ENCODE peak calls at places on chromosomes 11 and 22, in nine cellular contexts. S is NCI-H748 treated with DMSO at 0.1 percent for 48 hours; G is dermis microvascular lymphatic vessel endothelial cell; V is AG04450; Y is activated CD4-positive, alpha-beta T cell treated with anti-CD3 and anti-CD28 coated beads, Interleukin-2, amount 10 ng/mL, durations not matched to agents 7 days and 5 days; M is H1; U is NB4; R is CD4-positive, alpha-beta memory T cell; C is GM04503. H is an unnamed sample.

GRCh38 chr11:68002575-68002942 is 1.3 kb downstream of the UNC93B1 start:
- DNase-seq in S (no peak), G (no peak), V (no peak), Y (no peak), M (no peak), U (peak; percentile 67), R (no peak), C (no peak), H (no peak)

GRCh38 chr11:86524603-86525352 is 147.6 kb downstream of the ME3 start:
- DNase-seq in S (no peak), G (no peak), V (no peak), Y (no peak), M (no peak), U (no peak), R (no peak), C (peak; percentile 31), H (no peak)

GRCh38 chr22:44392446-44392921 is 79.7 kb upstream of the SHISAL1 start:
- DNase-seq in S (no peak), G (no peak), V (no peak), Y (no peak), M (peak; percentile 38), U (no peak), R (no peak), C (no peak), H (no peak)

GRCh38 chr11:34632105-34632780 is 11.3 kb downstream of the EHF start:
- DNase-seq in S (peak; percentile 93), G (no peak), V (no peak), Y (no peak), M (no peak), U (no peak), R (no peak), C (no peak), H (no peak)

GRCh38 chr11:15967166-15967565 is 389.2 kb downstream of the SOX6 start:
- DNase-seq in S (peak; percentile 63), G (peak; percentile 33), V (no peak), Y (no peak), M (no peak), U (no peak), R (no peak), C (no peak), H (no peak)

GRCh38 chr22:19960491-19961200 is 19.0 kb upstream of the TXNRD2 start:
- DNase-seq in S (no peak), G (no peak), V (no peak), Y (no peak), M (no peak), U (no peak), R (no peak), C (no peak), H (no peak)

GRCh38 chr11:69650081-69650831 is 9.3 kb downstream of the CCND1 start:
- DNase-seq in S (no peak), G (no peak), V (no peak), Y (no peak), M (no peak), U (no peak), R (no peak), C (no peak), H (no peak)

GRCh38 chr11:64372802-64373597 is 14.0 kb downstream of the RPS6KA4 start:
- DNase-seq in S (peak; percentile 94), G (no peak), V (no peak), Y (no peak), M (peak; percentile 62), U (peak; percentile 39), R (no peak), C (no peak), H (no peak)

GRCh38 chr11:45313211-45313865 is 27.2 kb upstream of the SYT13 start:
- DNase-seq in S (no peak), G (no peak), V (no peak), Y (no peak), M (peak; percentile 10), U (no peak), R (no peak), C (no peak), H (no peak)

GRCh38 chr11:9972917-9973504 is 309.1 kb downstream of the SWAP70 start:
- DNase-seq in S (peak; percentile 24), G (peak; percentile 51), V (no peak), Y (peak; percentile 44), M (no peak), U (peak; percentile 74), R (no peak), C (peak; percentile 51), H (no peak)

GRCh38 chr11:94507485-94507884 is 4.8 kb upstream of the C11orf97 start:
- DNase-seq in S (no peak), G (no peak), V (no peak), Y (no peak), M (no peak), U (peak; percentile 37), R (no peak), C (no peak), H (no peak)

GRCh38 chr22:46131151-46131587 is 19.2 kb upstream of the PPARA start:
- DNase-seq in S (no peak), G (no peak), V (no peak), Y (no peak), M (peak; percentile 91), U (no peak), R (peak; percentile 7), C (no peak), H (no peak)

GRCh38 chr11:2990617-2991476 is 1.3 kb downstream of the NAP1L4 start:
- DNase-seq in S (no peak), G (no peak), V (no peak), Y (peak; percentile 47), M (no peak), U (peak; percentile 48), R (peak; percentile 53), C (no peak), H (no peak)

GRCh38 chr22:28910575-28911278 is 27.4 kb downstream of the ZNRF3 start:
- DNase-seq in S (no peak), G (no peak), V (no peak), Y (no peak), M (no peak), U (no peak), R (no peak), C (no peak), H (no peak)

GRCh38 chr22:21937821-21938070 is 14.9 kb downstream of the PPM1F start:
- DNase-seq in S (no peak), G (no peak), V (no peak), Y (no peak), M (no peak), U (no peak), R (no peak), C (peak; percentile 93), H (no peak)

GRCh38 chr11:58508005-58508404 is at the start of gene OR5B21:
- DNase-seq in S (no peak), G (no peak), V (no peak), Y (no peak), M (no peak), U (no peak), R (no peak), C (no peak), H (no peak)

H was measured in NT2/D1.